ENCODE peak calls at places on chromosome X, in six cellular contexts. One of them, this sample, is unnamed.

GRCh38 chrX:10121787-10122186 is 35.0 kb upstream of the CLCN4 start:
- DNase-seq in astrocyte of the spinal cord: peak; percentile 12
- DNase-seq in HuH-7: no peak
- DNase-seq in GM12864: no peak
- DNase-seq in upper lobe of left lung: no peak
- DNase-seq in breast epithelium: no peak
- DNase-seq in this sample: no peak

GRCh38 chrX:118507766-118508165 is 12.2 kb downstream of the DOCK11 start:
- DNase-seq in astrocyte of the spinal cord: no peak
- DNase-seq in HuH-7: no peak
- DNase-seq in GM12864: no peak
- DNase-seq in upper lobe of left lung: no peak
- DNase-seq in breast epithelium: no peak
- DNase-seq in this sample: no peak

GRCh38 chrX:2507904-2508630 is 7.3 kb upstream of the DHRSX start:
- DNase-seq in astrocyte of the spinal cord: no peak
- DNase-seq in HuH-7: no peak
- DNase-seq in GM12864: no peak
- DNase-seq in upper lobe of left lung: no peak
- DNase-seq in breast epithelium: no peak
- DNase-seq in this sample: no peak

GRCh38 chrX:32571579-32571978 is 639.8 kb downstream of the DMD start:
- DNase-seq in astrocyte of the spinal cord: no peak
- DNase-seq in HuH-7: no peak
- DNase-seq in GM12864: no peak
- DNase-seq in upper lobe of left lung: no peak
- DNase-seq in breast epithelium: no peak
- DNase-seq in this sample: no peak

GRCh38 chrX:46260502-46260901 is 284.7 kb downstream of the ZNF674 start:
- DNase-seq in astrocyte of the spinal cord: peak; percentile 45
- DNase-seq in HuH-7: no peak
- DNase-seq in GM12864: no peak
- DNase-seq in upper lobe of left lung: no peak
- DNase-seq in breast epithelium: no peak
- DNase-seq in this sample: no peak

GRCh38 chrX:1181131-1181530 is 31.3 kb downstream of the CRLF2 start:
- DNase-seq in astrocyte of the spinal cord: no peak
- DNase-seq in HuH-7: no peak
- DNase-seq in GM12864: no peak
- DNase-seq in upper lobe of left lung: no peak
- DNase-seq in breast epithelium: peak; percentile 41
- DNase-seq in this sample: no peak

GRCh38 chrX:150568320-150569154 is at the start of gene MTM1:
- DNase-seq in astrocyte of the spinal cord: peak; percentile 95
- DNase-seq in HuH-7: peak; percentile 83
- DNase-seq in GM12864: peak; percentile 78
- DNase-seq in upper lobe of left lung: peak; percentile 96
- DNase-seq in breast epithelium: peak; percentile 91
- DNase-seq in this sample: peak; percentile 98

GRCh38 chrX:63922221-63922620 is 137.2 kb upstream of the ARHGEF9 start:
- DNase-seq in astrocyte of the spinal cord: peak; percentile 24
- DNase-seq in HuH-7: no peak
- DNase-seq in GM12864: no peak
- DNase-seq in upper lobe of left lung: no peak
- DNase-seq in breast epithelium: no peak
- DNase-seq in this sample: no peak

GRCh38 chrX:1545776-1546408 is 8.9 kb upstream of the P2RY8 start:
- DNase-seq in astrocyte of the spinal cord: no peak
- DNase-seq in HuH-7: no peak
- DNase-seq in GM12864: no peak
- DNase-seq in upper lobe of left lung: no peak
- DNase-seq in breast epithelium: no peak
- DNase-seq in this sample: no peak

GRCh38 chrX:9310596-9310995 is 154.3 kb upstream of the TBL1X start:
- DNase-seq in astrocyte of the spinal cord: no peak
- DNase-seq in HuH-7: no peak
- DNase-seq in GM12864: no peak
- DNase-seq in upper lobe of left lung: no peak
- DNase-seq in breast epithelium: no peak
- DNase-seq in this sample: no peak

GRCh38 chrX:131795442-131796229 is 227.5 kb upstream of the STK26 start:
- DNase-seq in astrocyte of the spinal cord: no peak
- DNase-seq in HuH-7: no peak
- DNase-seq in GM12864: no peak
- DNase-seq in upper lobe of left lung: no peak
- DNase-seq in breast epithelium: no peak
- DNase-seq in this sample: peak; percentile 65

GRCh38 chrX:73876897-73877296 is 313.9 kb downstream of the CHIC1 start:
- DNase-seq in astrocyte of the spinal cord: no peak
- DNase-seq in HuH-7: no peak
- DNase-seq in GM12864: no peak
- DNase-seq in upper lobe of left lung: no peak
- DNase-seq in breast epithelium: no peak
- DNase-seq in this sample: no peak

GRCh38 chrX:13952581-13952980 is 77.1 kb downstream of the GEMIN8 start:
- DNase-seq in astrocyte of the spinal cord: no peak
- DNase-seq in HuH-7: no peak
- DNase-seq in GM12864: no peak
- DNase-seq in upper lobe of left lung: no peak
- DNase-seq in breast epithelium: no peak
- DNase-seq in this sample: no peak

GRCh38 chrX:42085836-42086235 is 162.5 kb upstream of the CASK start:
- DNase-seq in astrocyte of the spinal cord: no peak
- DNase-seq in HuH-7: no peak
- DNase-seq in GM12864: no peak
- DNase-seq in upper lobe of left lung: no peak
- DNase-seq in breast epithelium: no peak
- DNase-seq in this sample: no peak

GRCh38 chrX:130726661-130727060 is 176.3 kb downstream of the ENOX2 start:
- DNase-seq in astrocyte of the spinal cord: peak; percentile 57
- DNase-seq in HuH-7: no peak
- DNase-seq in GM12864: no peak
- DNase-seq in upper lobe of left lung: peak; percentile 39
- DNase-seq in breast epithelium: no peak
- DNase-seq in this sample: no peak

GRCh38 chrX:19924285-19924684 is 36.9 kb upstream of the SH3KBP1 start:
- DNase-seq in astrocyte of the spinal cord: peak; percentile 7
- DNase-seq in HuH-7: no peak
- DNase-seq in GM12864: no peak
- DNase-seq in upper lobe of left lung: peak; percentile 36
- DNase-seq in breast epithelium: no peak
- DNase-seq in this sample: no peak

GRCh38 chrX:38513087-38513742 is 48.1 kb upstream of the TSPAN7 start:
- DNase-seq in astrocyte of the spinal cord: no peak
- DNase-seq in HuH-7: no peak
- DNase-seq in GM12864: no peak
- DNase-seq in upper lobe of left lung: no peak
- DNase-seq in breast epithelium: no peak
- DNase-seq in this sample: peak; percentile 86

GRCh38 chrX:24243692-24244091 is 70.2 kb downstream of the SUPT20HL2 start:
- DNase-seq in astrocyte of the spinal cord: no peak
- DNase-seq in HuH-7: no peak
- DNase-seq in GM12864: no peak
- DNase-seq in upper lobe of left lung: no peak
- DNase-seq in breast epithelium: no peak
- DNase-seq in this sample: no peak

GRCh38 chrX:79854469-79854868 is 160.1 kb upstream of the TBX22 start:
- DNase-seq in astrocyte of the spinal cord: no peak
- DNase-seq in HuH-7: no peak
- DNase-seq in GM12864: no peak
- DNase-seq in upper lobe of left lung: no peak
- DNase-seq in breast epithelium: no peak
- DNase-seq in this sample: no peak

GRCh38 chrX:22118161-22118830 is 86.2 kb downstream of the PHEX start:
- DNase-seq in astrocyte of the spinal cord: no peak
- DNase-seq in HuH-7: no peak
- DNase-seq in GM12864: no peak
- DNase-seq in upper lobe of left lung: no peak
- DNase-seq in breast epithelium: no peak
- DNase-seq in this sample: peak; percentile 67

GRCh38 chrX:10526442-10526841 is 93.9 kb downstream of the MID1 start:
- DNase-seq in astrocyte of the spinal cord: no peak
- DNase-seq in HuH-7: no peak
- DNase-seq in GM12864: no peak
- DNase-seq in upper lobe of left lung: no peak
- DNase-seq in breast epithelium: no peak
- DNase-seq in this sample: no peak

GRCh38 chrX:635428-636192 is 5.0 kb downstream of the SHOX start:
- DNase-seq in astrocyte of the spinal cord: no peak
- DNase-seq in HuH-7: no peak
- DNase-seq in GM12864: no peak
- DNase-seq in upper lobe of left lung: no peak
- DNase-seq in breast epithelium: peak; percentile 30
- DNase-seq in this sample: no peak

GRCh38 chrX:73668779-73669178 is 105.8 kb downstream of the CHIC1 start:
- DNase-seq in astrocyte of the spinal cord: no peak
- DNase-seq in HuH-7: no peak
- DNase-seq in GM12864: no peak
- DNase-seq in upper lobe of left lung: no peak
- DNase-seq in breast epithelium: no peak
- DNase-seq in this sample: no peak

GRCh38 chrX:16970977-16971376 is 24.5 kb downstream of the REPS2 start:
- DNase-seq in astrocyte of the spinal cord: peak; percentile 44
- DNase-seq in HuH-7: no peak
- DNase-seq in GM12864: no peak
- DNase-seq in upper lobe of left lung: no peak
- DNase-seq in breast epithelium: no peak
- DNase-seq in this sample: peak; percentile 23

GRCh38 chrX:22486326-22486725 is 213.6 kb downstream of the CBLL2 start:
- DNase-seq in astrocyte of the spinal cord: no peak
- DNase-seq in HuH-7: no peak
- DNase-seq in GM12864: no peak
- DNase-seq in upper lobe of left lung: no peak
- DNase-seq in breast epithelium: no peak
- DNase-seq in this sample: no peak

GRCh38 chrX:1239681-1240142 is 27.3 kb upstream of the CRLF2 start:
- DNase-seq in astrocyte of the spinal cord: no peak
- DNase-seq in HuH-7: no peak
- DNase-seq in GM12864: peak; percentile 35
- DNase-seq in upper lobe of left lung: peak; percentile 91
- DNase-seq in breast epithelium: no peak
- DNase-seq in this sample: no peak

GRCh38 chrX:154599531-154599930 is 14.6 kb downstream of the CTAG1A start:
- DNase-seq in astrocyte of the spinal cord: no peak
- DNase-seq in HuH-7: no peak
- DNase-seq in GM12864: no peak
- DNase-seq in upper lobe of left lung: no peak
- DNase-seq in breast epithelium: no peak
- DNase-seq in this sample: no peak

GRCh38 chrX:52346462-52347165 is 22.2 kb upstream of the XAGE2 start:
- DNase-seq in astrocyte of the spinal cord: no peak
- DNase-seq in HuH-7: no peak
- DNase-seq in GM12864: no peak
- DNase-seq in upper lobe of left lung: no peak
- DNase-seq in breast epithelium: no peak
- DNase-seq in this sample: peak; percentile 16